ENCODE peak calls at places on chromosomes 4 and X, in ten cellular contexts. L is hepatocyte; K is endodermal cell; U is endothelial cell of umbilical vein; Y is kidney; C is fibroblast of lung; A is heart left ventricle; O is CD8-positive, alpha-beta T cell; I is SK-N-SH; Q is IMR-90. D is an unnamed sample.
A peak's percentile ranks its signal among the peaks of the same experiment; 100 is the strongest.

GRCh38 chr4:20359692-20360091 is 108.0 kb downstream of the SLIT2 start:
- DNase-seq in A (no peak), L (no peak), O (no peak), U (no peak), Y (no peak), C (no peak), I (no peak), K (no peak), Q (no peak), D (no peak)

GRCh38 chrX:41703574-41704029 is 14.8 kb downstream of the GPR34 start:
- DNase-seq in L (no peak), K (no peak), U (no peak), I (no peak), Q (no peak), A (no peak), C (no peak), Y (no peak), O (no peak), D (no peak)

GRCh38 chrX:41600266-41600665 is 88.5 kb upstream of the GPR34 start:
- DNase-seq in A (no peak), O (no peak), C (peak; percentile 87), Q (peak; percentile 68), Y (no peak), U (peak; percentile 7), I (no peak), L (no peak), K (no peak), D (no peak)

GRCh38 chr4:157978680-157979361 is 194.0 kb downstream of the GASK1B start:
- DNase-seq in A (no peak), K (peak; percentile 79), L (peak; percentile 80), Y (no peak), I (peak; percentile 56), O (no peak), Q (peak; percentile 64), U (peak; percentile 82), C (peak; percentile 68), D (peak; percentile 55)

GRCh38 chrX:102863735-102864134 is 73.3 kb upstream of the RAB40AL start:
- DNase-seq in K (peak; percentile 95), A (peak; percentile 87), C (peak; percentile 54), L (peak; percentile 81), U (peak; percentile 87), I (peak; percentile 65), Q (peak; percentile 74), Y (peak; percentile 82), O (peak; percentile 69), D (peak; percentile 44)

GRCh38 chr4:4675051-4675581 is 133.3 kb upstream of the STX18 start:
- DNase-seq in Q (no peak), K (no peak), L (no peak), Y (no peak), A (no peak), I (no peak), C (no peak), U (no peak), O (no peak), D (no peak)

GRCh38 chrX:47802589-47802988 is 34.1 kb upstream of the ZNF81 start:
- DNase-seq in U (no peak), A (no peak), C (no peak), K (no peak), Y (no peak), I (no peak), O (no peak), L (no peak), Q (peak; percentile 8), D (peak; percentile 11)

GRCh38 chr4:84681488-84682274 is 98.8 kb downstream of the CDS1 start:
- DNase-seq in C (peak; percentile 90), U (peak; percentile 41), I (no peak), Q (peak; percentile 82), O (no peak), L (peak; percentile 32), Y (no peak), K (no peak), A (no peak), D (peak; percentile 9)

GRCh38 chrX:54930291-54931049 is 9.8 kb downstream of the TRO start:
- DNase-seq in Y (no peak), A (no peak), Q (no peak), C (no peak), O (no peak), I (no peak), L (peak; percentile 2), K (no peak), U (no peak), D (no peak)

GRCh38 chrX:15815779-15816452 is 25.6 kb downstream of the ZRSR2 start:
- DNase-seq in O (no peak), U (peak; percentile 2), Q (peak; percentile 33), C (no peak), L (peak; percentile 68), I (peak; percentile 59), K (peak; percentile 80), A (no peak), Y (no peak), D (no peak)

GRCh38 chr4:140374130-140374477 is 658 bp downstream of the SCOC start:
- DNase-seq in K (no peak), C (no peak), Y (no peak), O (no peak), U (no peak), Q (no peak), I (no peak), A (no peak), L (no peak), D (peak; percentile 8)

GRCh38 chrX:153744210-153745066 is 19.6 kb upstream of the PLXNB3 start:
- DNase-seq in Y (peak; percentile 73), C (no peak), O (no peak), I (peak; percentile 65), Q (no peak), K (peak; percentile 85), A (no peak), L (no peak), U (peak; percentile 10), D (no peak)

GRCh38 chr4:53100801-53101581 is 238.9 kb downstream of the RASL11B start:
- DNase-seq in O (no peak), U (peak; percentile 90), K (no peak), A (no peak), C (peak; percentile 94), I (no peak), L (no peak), Q (peak; percentile 84), Y (no peak), D (peak; percentile 22)

DNA sequence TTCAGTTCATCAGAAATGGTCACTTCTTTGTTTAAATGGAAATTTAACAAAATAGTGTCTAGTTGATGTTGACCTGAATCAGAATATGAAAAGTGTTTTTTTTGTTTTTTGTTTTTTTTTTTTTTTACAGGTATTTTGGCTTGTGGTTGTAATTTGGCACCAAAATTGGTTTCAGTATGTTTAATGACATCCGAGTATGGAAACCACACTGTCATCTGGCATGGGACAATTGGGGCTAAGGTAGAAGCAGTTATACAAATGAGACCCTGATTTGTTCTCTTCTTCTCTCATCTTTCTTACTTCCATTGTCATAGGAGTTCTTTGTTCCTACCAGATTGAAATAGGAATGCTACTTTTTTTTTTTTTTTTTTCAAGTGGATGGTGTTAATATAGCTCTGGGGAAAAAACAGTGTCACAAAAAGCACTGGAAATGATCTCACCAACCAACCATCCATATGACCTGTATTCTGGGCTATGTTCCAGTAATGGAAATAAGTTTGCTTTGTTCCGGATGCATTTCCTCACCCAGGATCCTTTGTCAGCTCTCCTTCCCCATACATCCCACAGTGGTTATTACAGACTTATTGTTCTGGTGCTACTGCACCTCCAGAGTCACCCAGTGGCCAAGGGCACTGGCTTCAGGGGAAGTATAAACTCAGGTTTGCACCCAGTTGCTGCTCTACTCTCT is 95.8 kb downstream of the ATXN3L start:
- DNase-seq in U (peak; percentile 91), Y (no peak), Q (peak; percentile 91), K (no peak), I (no peak), L (peak; percentile 40), O (no peak), A (no peak), C (peak; percentile 92), D (peak; percentile 76)
- H3K27ac ChIP-seq in U (peak overlapping the region; percentile 87), Y (no peak overlapping the region), Q (peak overlapping the region; percentile 78), K (no peak overlapping the region), I (peak overlapping the region; percentile 93), L (peak overlapping the region; percentile 17), O (no peak overlapping the region), A (peak overlapping the region; percentile 53), C (no peak overlapping the region), D (no peak overlapping the region)

DNA sequence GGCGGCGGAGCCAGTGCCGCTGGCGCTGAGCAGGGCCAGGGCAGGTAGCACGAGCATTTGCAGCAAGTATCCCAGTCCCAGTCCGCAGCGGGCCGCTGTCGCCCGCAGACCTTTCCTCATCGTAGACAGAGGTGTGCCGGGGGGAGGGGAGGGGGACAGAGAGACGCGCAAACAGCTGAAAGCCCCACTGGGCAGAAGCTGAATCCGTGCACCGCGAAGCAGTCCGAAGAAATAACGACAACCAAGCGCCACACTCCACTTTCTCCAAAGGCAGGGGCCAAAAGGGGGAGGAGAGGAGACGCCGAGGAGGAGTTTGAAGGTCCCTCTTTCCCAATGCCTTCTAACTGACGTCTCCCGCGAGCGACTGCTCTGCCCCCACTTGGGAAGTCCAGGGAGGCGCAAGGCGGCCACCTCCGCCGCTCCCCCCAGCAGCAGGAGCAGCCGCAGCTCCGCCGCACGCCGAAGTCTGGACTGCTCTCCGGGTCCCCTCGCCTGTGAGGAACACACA is at the start of gene UNC5C:
- DNase-seq in Y (peak; percentile 92), U (peak; percentile 32), I (peak; percentile 82), K (peak; percentile 88), L (peak; percentile 83), C (peak; percentile 84), O (no peak), Q (no peak), A (peak; percentile 86), D (no peak)
- TF ChIP-seq CTCF in Y (no peak), U (no peak), I (no peak), K (peak; percentile 25), L (peak; percentile 13), C (no peak), O (no peak), Q (no peak), A (no peak), D (no peak)

DNA sequence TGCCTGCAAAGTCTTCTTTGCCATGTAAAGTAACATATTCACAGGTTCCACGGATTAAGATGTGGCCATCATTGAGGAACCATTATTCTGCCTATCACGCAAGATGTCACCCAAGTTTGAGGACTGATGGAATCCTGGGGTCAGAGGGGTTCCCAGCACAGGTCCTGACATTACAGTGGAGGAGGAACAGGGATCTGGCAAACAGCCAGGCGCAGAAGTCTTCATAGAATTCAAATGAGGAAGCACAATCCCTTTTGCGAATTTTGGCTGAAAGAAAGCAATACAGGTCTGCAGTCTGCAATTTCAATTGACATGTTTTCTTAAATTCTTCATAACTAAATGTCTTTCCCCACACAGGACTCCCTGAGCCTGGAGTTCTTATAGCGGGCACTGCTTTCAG is 14.5 kb downstream of the DOCK11 start:
- DNase-seq in U (no peak), L (no peak), A (peak; percentile 57), I (no peak), K (no peak), Q (no peak), Y (no peak), O (no peak), C (no peak), D (no peak)
- H3K27ac ChIP-seq in U (no peak overlapping the region), L (no peak overlapping the region), A (no peak overlapping the region), I (no peak overlapping the region), K (no peak overlapping the region), Q (no peak overlapping the region), Y (no peak overlapping the region), O (no peak overlapping the region), C (no peak overlapping the region), D (no peak overlapping the region)

DNA sequence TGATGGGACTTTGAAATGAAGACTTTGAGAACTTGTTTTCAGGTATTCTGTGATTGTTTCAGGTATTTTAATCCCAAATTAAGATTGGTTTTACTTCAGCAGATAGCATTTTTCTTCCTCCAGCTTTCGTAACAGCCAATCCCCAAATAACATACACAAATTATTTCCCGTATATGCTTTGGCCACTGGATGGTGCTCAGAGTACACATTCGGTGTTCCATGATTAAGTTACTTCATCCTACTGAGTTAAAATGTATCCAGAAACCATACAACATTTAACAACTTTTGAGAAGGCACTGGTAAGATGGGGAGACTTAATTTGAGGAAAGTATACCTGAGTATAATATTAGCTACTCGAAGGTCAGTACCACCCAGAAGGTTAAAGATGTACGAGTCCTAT is 233.4 kb upstream of the FAM47A start:
- DNase-seq in A (no peak), Q (peak; percentile 3), C (no peak), O (no peak), Y (no peak), L (peak; percentile 43), U (peak; percentile 65), K (peak; percentile 67), I (no peak), D (no peak)
- TF ChIP-seq CTCF in A (peak; percentile 15), Q (peak; percentile 37), C (peak; percentile 16), O (no peak), Y (peak; percentile 13), L (peak; percentile 67), U (peak; percentile 35), K (peak; percentile 75), I (peak; percentile 49), D (no peak)